ENCODE peak calls at places on chromosomes 5 and 9, in five cellular contexts. P is germinal center, D is B cell, B is GM23338, A is mesendoderm. Y is an unnamed sample.

GRCh38 chr9:89234636-89235035 is 56.0 kb upstream of the SHC3 start:
- DNase-seq in B (peak), D (peak), P (peak), A (no peak), Y (no peak)

GRCh38 chr9:84163227-84163626 is 177.3 kb downstream of the SLC28A3 start:
- DNase-seq in B (no peak), D (no peak), A (no peak), P (no peak), Y (no peak)

GRCh38 chr9:14240491-14240890 is 73.5 kb downstream of the NFIB start:
- DNase-seq in A (no peak), B (no peak), D (no peak), P (no peak), Y (no peak)

GRCh38 chr5:151569132-151570046 is 21.7 kb downstream of the FAT2 start:
- DNase-seq in D (no peak), B (no peak), A (no peak), P (no peak), Y (no peak)

GRCh38 chr5:57841671-57842375 is 359.2 kb upstream of the ACTBL2 start:
- DNase-seq in D (no peak), B (peak), A (peak), P (no peak), Y (peak)

GRCh38 chr5:149320791-149321330 is 24.4 kb upstream of the GRPEL2 start:
- DNase-seq in B (peak), P (no peak), D (no peak), A (peak), Y (peak)

GRCh38 chr9:84166828-84167400 is 173.6 kb downstream of the SLC28A3 start:
- DNase-seq in P (no peak), A (no peak), B (no peak), D (no peak), Y (no peak)

GRCh38 chr5:95870105-95870672 is 47.7 kb upstream of the GLRX start:
- DNase-seq in A (no peak), D (peak), B (no peak), P (no peak), Y (no peak)

GRCh38 chr9:35798658-35799366 is 7.4 kb downstream of the NPR2 start:
- DNase-seq in B (no peak), P (no peak), A (peak), D (no peak), Y (no peak)

GRCh38 chr5:172370648-172371248 is 83.6 kb downstream of the SH3PXD2B start:
- DNase-seq in B (peak), P (no peak), D (peak), A (peak), Y (no peak)

GRCh38 chr5:78215972-78216371 is 78.5 kb downstream of the AP3B1 start:
- DNase-seq in P (no peak), D (no peak), B (no peak), A (no peak), Y (no peak)

GRCh38 chr5:127762412-127762811 is 59.2 kb downstream of the CCDC192 start:
- DNase-seq in P (no peak), A (no peak), D (no peak), B (no peak), Y (no peak)

GRCh38 chr9:89482056-89482784 is 15.7 kb downstream of the SEMA4D start:
- DNase-seq in A (no peak), D (no peak), P (no peak), B (no peak), Y (no peak)

GRCh38 chr9:20319641-20320337 is 302.5 kb downstream of the MLLT3 start:
- DNase-seq in P (no peak), D (no peak), B (no peak), A (peak), Y (no peak)

GRCh38 chr9:81431662-81432061 is 257.7 kb downstream of the TLE1 start:
- DNase-seq in B (no peak), A (no peak), P (no peak), D (no peak), Y (no peak)

GRCh38 chr9:12698293-12698692 is 5.1 kb downstream of the TYRP1 start:
- DNase-seq in P (no peak), D (no peak), A (no peak), B (no peak), Y (peak)